ENCODE peak calls at places on chromosomes 11 and 22, in four cellular contexts. Y, Z, J and M are unnamed samples.

GRCh38 chr22:20524004-20524481 is 16.6 kb downstream of the MED15 start:
- DNase-seq in Z (no peak), Y (no peak), J (no peak), M (no peak)

GRCh38 chr11:115525600-115526006 is 21.4 kb upstream of the CADM1 start:
- DNase-seq in Y (no peak), J (no peak), Z (no peak), M (no peak)

GRCh38 chr11:34027516-34028406 is 23.8 kb upstream of the CAPRIN1 start:
- DNase-seq in J (no peak), Z (no peak), Y (peak; percentile 92), M (no peak)

GRCh38 chr11:134607963-134608750 is 196.1 kb upstream of the B3GAT1 start:
- DNase-seq in J (no peak), Z (no peak), Y (no peak), M (no peak)

GRCh38 chr11:10878408-10879214 is 20.8 kb upstream of the ZBED5 start:
- DNase-seq in J (no peak), Y (peak; percentile 73), Z (peak; percentile 61), M (no peak)

GRCh38 chr11:133835258-133836075 is 9.8 kb downstream of the SPATA19 start:
- DNase-seq in J (no peak), Z (peak; percentile 47), Y (peak; percentile 44), M (no peak)

GRCh38 chr22:39994046-39994565 is 648 bp upstream of the FAM83F start:
- DNase-seq in Z (no peak), J (no peak), Y (no peak), M (no peak)

GRCh38 chr11:122604626-122605025 is 50.9 kb upstream of the UBASH3B start:
- DNase-seq in Y (no peak), Z (no peak), J (no peak), M (no peak)

GRCh38 chr11:108872781-108873291 is 208.0 kb downstream of the DDX10 start:
- DNase-seq in Z (no peak), J (no peak), Y (no peak), M (no peak)

GRCh38 chr11:82092904-82093303 is 640.8 kb downstream of the FAM181B start:
- DNase-seq in Z (no peak), J (no peak), Y (no peak), M (no peak)

GRCh38 chr11:10387209-10388083 is 67.6 kb upstream of the AMPD3 start:
- DNase-seq in J (peak; percentile 61), Y (no peak), Z (no peak), M (peak; percentile 77)

DNA sequence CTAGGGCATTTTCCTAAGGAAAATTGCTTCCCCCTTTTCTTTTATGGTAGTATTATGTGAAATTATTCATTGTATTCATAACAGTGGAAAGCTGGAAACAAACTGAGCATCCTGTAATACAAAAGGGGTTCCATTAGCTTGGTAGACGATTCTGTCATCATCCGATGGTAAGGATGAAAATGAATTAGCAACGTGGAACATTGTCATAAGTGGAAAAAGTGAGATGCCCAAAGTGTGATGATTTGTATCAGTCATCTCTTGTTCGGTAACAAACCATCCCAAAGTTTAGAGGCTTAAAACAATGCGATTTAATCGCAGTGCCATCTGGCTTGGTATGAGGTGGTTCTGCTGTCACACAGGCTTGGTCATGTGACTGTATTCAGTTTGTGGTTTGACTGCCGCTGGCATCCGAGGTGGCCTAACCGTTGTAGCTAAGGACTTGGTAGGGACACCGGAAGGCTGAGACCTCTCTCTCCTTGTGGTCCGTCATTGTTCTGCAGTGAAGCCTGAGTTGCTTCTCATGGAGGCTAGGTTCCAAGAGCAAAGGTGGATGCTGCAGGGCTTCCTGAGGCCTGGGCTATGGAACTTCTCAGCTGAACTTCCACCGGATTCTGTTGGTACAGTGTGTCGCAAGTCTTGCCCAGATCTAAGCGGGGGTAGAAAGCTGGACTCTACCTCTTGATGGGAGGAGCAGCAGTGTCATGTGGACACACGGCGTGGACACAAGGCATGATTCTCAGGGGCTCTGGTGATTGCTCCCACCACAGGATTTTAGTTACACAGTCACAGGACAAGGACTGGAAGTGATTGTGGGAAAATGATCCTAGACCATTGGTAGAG is 36.2 kb downstream of the BCR start:
- DNase-seq in Y (no peak), J (no peak), Z (no peak), M (no peak)
- H3K27ac ChIP-seq in Y (peak overlapping the region; percentile 9), J (peak overlapping the region; percentile 61), Z (no peak overlapping the region), M (no peak overlapping the region)

GRCh38 chr11:40204228-40204627 is 1255.2 kb downstream of the LRRC4C start:
- DNase-seq in Z (no peak), J (no peak), Y (no peak), M (no peak)

GRCh38 chr11:40203606-40204005 is 1255.8 kb downstream of the LRRC4C start:
- DNase-seq in J (no peak), Y (no peak), Z (no peak), M (no peak)

GRCh38 chr11:40202569-40202968 is 1256.9 kb downstream of the LRRC4C start:
- DNase-seq in Y (no peak), J (no peak), Z (no peak), M (no peak)
- H3K27me3 ChIP-seq in Y (no peaks in the 10 kb centered on the region), J (no peaks in the 10 kb centered on the region), Z (no peaks in the 10 kb centered on the region), M (no peaks in the 10 kb centered on the region)

DNA sequence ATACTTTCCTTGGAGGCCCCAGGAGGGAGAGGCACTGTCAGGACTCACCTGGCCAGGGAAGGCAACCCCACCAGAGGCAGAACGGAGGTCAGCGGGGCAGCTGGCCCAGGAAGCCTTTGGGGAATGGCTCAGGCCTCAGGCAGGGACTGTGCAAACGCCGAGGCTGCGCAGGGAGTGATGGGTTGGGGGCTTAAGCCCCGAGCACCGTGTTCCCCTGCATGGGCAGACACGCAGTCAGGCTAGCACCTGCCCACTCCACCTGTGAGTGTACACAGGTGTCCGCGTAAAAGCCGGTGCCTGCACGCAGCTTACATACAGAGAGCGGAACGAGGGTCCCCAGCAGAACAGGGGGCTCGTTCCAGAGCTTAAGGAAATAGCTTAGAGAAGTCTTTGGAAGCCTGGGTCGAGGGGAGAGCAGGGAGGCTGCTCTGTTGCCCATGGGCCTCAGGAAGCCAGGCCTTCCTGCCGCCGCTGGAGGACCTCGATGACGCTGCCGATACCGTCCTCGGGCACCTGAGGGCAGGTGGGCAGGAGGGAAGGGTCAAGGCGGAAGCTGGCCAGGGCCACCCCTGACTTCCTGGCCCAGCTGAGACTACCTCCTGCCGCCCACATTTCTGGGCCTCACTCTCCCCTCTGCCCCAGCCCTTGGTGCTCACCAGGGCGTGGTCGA is 4.0 kb downstream of the CASTOR1 start:
- DNase-seq in Z (no peak), J (no peak), Y (no peak), M (no peak)
- H3K4me1 ChIP-seq in Z (peaks cover 43% of the 10 kb centered on the region), J (peaks cover 30% of the 10 kb centered on the region), Y (peaks cover 3% of the 10 kb centered on the region), M (peaks cover 11% of the 10 kb centered on the region)

DNA sequence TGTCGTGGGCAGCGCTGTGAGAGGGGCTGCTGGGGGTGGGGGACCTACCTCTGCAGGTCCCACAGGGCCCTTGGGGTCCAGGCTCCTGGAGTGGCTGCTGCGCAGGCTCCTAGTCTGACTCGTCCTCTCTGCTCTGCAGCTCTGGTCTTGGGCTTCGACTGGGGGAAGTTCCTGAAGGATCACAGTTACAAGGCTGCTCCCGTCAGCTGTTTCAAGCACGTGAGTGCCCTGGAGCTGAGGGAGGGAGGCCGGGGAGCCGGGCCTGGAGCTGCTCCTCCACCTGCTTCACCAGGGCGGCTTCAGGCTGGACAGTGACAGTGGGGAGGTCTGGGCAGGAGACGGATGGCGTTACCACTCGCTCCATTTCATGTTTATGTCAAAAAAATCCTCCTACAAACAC is 11.9 kb downstream of the L3MBTL2 start:
- DNase-seq in Z (no peak), Y (no peak), J (no peak), M (no peak)
- H3K27ac ChIP-seq in Z (no peak overlapping the region), Y (peak overlapping the region; percentile 43), J (peak overlapping the region; percentile 87), M (peak overlapping the region; percentile 62)

DNA sequence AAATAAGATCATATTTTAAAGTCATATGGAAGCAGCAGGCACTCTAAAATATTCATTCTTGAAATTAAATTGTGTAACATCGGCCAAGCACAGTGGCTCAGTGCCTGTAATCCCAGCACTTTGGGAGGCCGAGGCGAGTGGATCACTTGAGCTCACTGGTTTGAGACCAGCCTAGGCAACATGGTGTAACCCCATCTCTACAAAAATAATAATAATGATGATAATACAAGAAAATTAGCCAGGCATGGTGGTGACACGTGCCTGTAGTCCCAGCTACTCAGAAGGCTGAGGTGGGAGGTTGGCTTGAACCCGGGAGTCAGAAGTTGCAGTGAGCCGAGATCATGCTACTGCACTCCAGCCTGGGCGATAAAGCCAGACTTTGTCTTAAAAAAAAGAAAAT is 77.4 kb downstream of the TRIM29 start:
- DNase-seq in Y (no peak), J (no peak), Z (no peak), M (no peak)
- H3K27me3 ChIP-seq in Y (peaks cover 3% of the 10 kb centered on the region), J (peaks cover 91% of the 10 kb centered on the region), Z (peaks cover 6% of the 10 kb centered on the region), M (peaks cover 10% of the 10 kb centered on the region)

DNA sequence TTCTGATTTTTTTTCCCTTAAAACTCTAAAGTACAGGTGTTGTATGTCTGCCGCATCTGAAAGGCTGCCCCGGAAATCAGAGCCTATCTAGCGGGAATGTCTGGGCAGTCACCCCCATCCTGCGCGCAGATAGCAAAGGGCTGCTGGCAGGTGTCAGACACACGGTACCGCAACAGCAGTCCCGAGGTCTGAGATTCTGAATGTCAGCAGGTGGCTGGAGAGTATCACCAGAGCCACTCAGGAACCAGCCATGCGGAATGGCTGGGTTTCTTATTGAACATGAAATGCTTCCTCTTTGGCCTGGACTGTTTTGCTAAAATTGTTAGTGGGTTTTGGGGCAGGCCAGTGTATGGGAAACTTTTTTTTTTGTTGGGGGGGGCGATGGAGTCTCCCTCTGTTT is 53.3 kb downstream of the CERK start:
- DNase-seq in Z (no peak), Y (peak; percentile 51), J (peak; percentile 55), M (no peak)
- H3K4me1 ChIP-seq in Z (no peaks in the 10 kb centered on the region), Y (peaks cover 2% of the 10 kb centered on the region), J (peaks cover 78% of the 10 kb centered on the region), M (no peaks in the 10 kb centered on the region)

DNA sequence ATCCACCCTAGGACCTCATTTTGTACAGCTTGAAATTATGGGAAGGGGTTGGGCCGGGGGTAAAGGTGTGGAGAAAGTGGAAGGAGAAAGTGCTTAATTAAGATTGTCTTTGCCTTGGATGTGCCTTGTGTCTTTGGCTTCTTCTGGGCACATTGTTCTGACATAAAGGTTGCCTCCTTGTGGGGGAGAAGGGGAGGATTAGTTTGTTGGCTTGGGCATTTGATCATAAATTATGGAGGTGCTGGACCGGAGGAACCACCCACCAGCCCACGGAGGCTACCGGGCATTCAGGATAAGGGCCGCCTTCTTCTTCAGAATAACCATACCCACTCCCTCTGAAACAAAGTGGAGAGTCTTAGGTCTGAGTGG is 1.3 kb downstream of the PAFAH1B2 start:
- DNase-seq in Y (no peak), Z (no peak), J (no peak), M (no peak)
- H3K27ac ChIP-seq in Y (peak overlapping the region; percentile 91), Z (peak overlapping the region; percentile 62), J (peak overlapping the region; percentile 94), M (peak overlapping the region; percentile 87)

DNA sequence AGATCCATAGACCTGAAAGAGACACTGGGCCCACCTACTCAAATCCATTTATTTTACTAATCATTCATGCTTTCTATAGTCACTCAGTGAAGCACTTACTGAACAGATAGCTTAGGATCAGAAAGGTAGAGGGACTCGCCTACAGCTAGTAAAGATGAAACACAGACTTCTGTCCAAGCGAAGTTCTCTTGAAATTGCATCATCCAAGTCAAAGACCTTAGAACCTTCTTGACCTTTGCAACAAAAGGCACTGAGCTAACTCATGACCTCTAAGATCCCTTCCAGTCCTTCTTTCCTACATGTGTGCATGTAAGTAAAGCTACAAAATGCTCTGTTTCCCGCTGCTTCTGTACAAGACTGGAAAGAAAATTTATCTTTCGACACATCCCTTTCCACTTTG is 377.6 kb downstream of the LARGE1 start:
- DNase-seq in Y (peak; percentile 6), J (no peak), Z (no peak), M (no peak)
- H3K27me3 ChIP-seq in Y (no peaks in the 10 kb centered on the region), J (no peaks in the 10 kb centered on the region), Z (no peaks in the 10 kb centered on the region), M (no peaks in the 10 kb centered on the region)

GRCh38 chr22:30400159-30400558 is 3.3 kb downstream of the SEC14L2 start:
- DNase-seq in J (no peak), Z (no peak), Y (no peak), M (no peak)
- H3K4me1 ChIP-seq in J (peaks cover 21% of the 10 kb centered on the region), Z (peaks cover 41% of the 10 kb centered on the region), Y (peaks cover 6% of the 10 kb centered on the region), M (peaks cover 9% of the 10 kb centered on the region)